ENCODE peak calls at places on chromosomes 6 and 20, in nine cellular contexts. Z, S, W, N, K, J, I, V and T are unnamed samples.

GRCh38 chr6:106475280-106475679 is 114.8 kb downstream of the CRYBG1 start:
- DNase-seq in Z (no peak), N (no peak), J (no peak), V (no peak), I (peak; percentile 20), S (no peak), K (no peak), W (no peak), T (no peak)

GRCh38 chr6:127918506-127919427 is 17.9 kb upstream of the THEMIS start:
- DNase-seq in N (no peak), S (peak; percentile 38), Z (no peak), W (no peak), J (no peak), V (no peak), K (no peak), I (no peak), T (no peak)

GRCh38 chr6:149153100-149153499 is 164.4 kb upstream of the TAB2 start:
- DNase-seq in K (no peak), W (no peak), S (no peak), I (no peak), Z (no peak), V (no peak), N (no peak), J (no peak), T (no peak)

GRCh38 chr6:167493310-167493709 is 168.4 kb downstream of the TTLL2 start:
- DNase-seq in V (no peak), I (no peak), N (no peak), S (no peak), K (no peak), W (no peak), J (peak; percentile 7), Z (no peak), T (no peak)

GRCh38 chr20:47263502-47264084 is 92.9 kb downstream of the ZMYND8 start:
- DNase-seq in N (no peak), V (peak; percentile 30), J (no peak), W (no peak), K (no peak), Z (no peak), S (no peak), I (no peak), T (no peak)

GRCh38 chr6:119355157-119355556 is 5.6 kb upstream of the MAN1A1 start:
- DNase-seq in K (no peak), V (peak; percentile 73), Z (no peak), N (no peak), I (no peak), S (no peak), J (no peak), W (no peak), T (no peak)

GRCh38 chr6:30041821-30042220 is 19.2 kb upstream of the POLR1H start:
- DNase-seq in J (no peak), S (no peak), Z (no peak), W (no peak), I (no peak), N (no peak), K (no peak), V (no peak), T (no peak)

GRCh38 chr6:164693934-164694333 is 615.5 kb downstream of the C6orf118 start:
- DNase-seq in J (no peak), V (no peak), N (no peak), Z (no peak), W (no peak), S (no peak), I (no peak), K (no peak), T (peak; percentile 30)

GRCh38 chr20:39029324-39029820 is 67.2 kb downstream of the DHX35 start:
- DNase-seq in S (no peak), K (no peak), N (peak; percentile 93), W (no peak), I (no peak), Z (no peak), V (no peak), J (no peak), T (no peak)

GRCh38 chr6:114133816-114134215 is 162.9 kb upstream of the HDAC2 start:
- DNase-seq in Z (no peak), K (no peak), N (no peak), W (no peak), I (no peak), V (no peak), S (no peak), J (no peak), T (no peak)

GRCh38 chr6:49070411-49070810 is 392.6 kb downstream of the MMUT start:
- DNase-seq in I (no peak), S (no peak), K (no peak), Z (no peak), N (no peak), W (no peak), V (no peak), J (no peak), T (no peak)

GRCh38 chr6:169326067-169326799 is 72.6 kb upstream of the THBS2 start:
- DNase-seq in K (no peak), V (no peak), S (peak; percentile 9), N (no peak), Z (no peak), J (no peak), W (no peak), I (peak; percentile 8), T (no peak)

GRCh38 chr20:18739785-18740184 is 73.8 kb upstream of the SCP2D1 start:
- DNase-seq in J (no peak), Z (peak; percentile 42), S (no peak), I (peak; percentile 85), N (no peak), V (no peak), W (no peak), K (no peak), T (peak; percentile 21)

GRCh38 chr6:20203561-20204528 is 8.4 kb downstream of the MBOAT1 start:
- DNase-seq in J (no peak), K (no peak), V (no peak), Z (no peak), I (no peak), N (no peak), S (no peak), W (no peak), T (no peak)

GRCh38 chr20:31718952-31719643 is 3.6 kb downstream of the BCL2L1 start:
- DNase-seq in V (no peak), Z (peak; percentile 44), I (no peak), J (no peak), W (no peak), N (no peak), K (no peak), S (peak; percentile 65), T (no peak)

GRCh38 chr6:33609019-33609418 is 12.1 kb upstream of the ITPR3 start:
- DNase-seq in W (no peak), I (no peak), Z (no peak), N (no peak), S (no peak), J (no peak), V (no peak), K (no peak), T (no peak)
- H3K27ac ChIP-seq in W (peak overlapping the region; percentile 71), I (no peak overlapping the region), Z (peak overlapping the region; percentile 65), N (peak overlapping the region; percentile 88), S (no peak overlapping the region), J (no peak overlapping the region), V (no peak overlapping the region), K (peak overlapping the region; percentile 91), T (no peak overlapping the region)

GRCh38 chr6:111921108-111921507 is 47.9 kb upstream of the FYN start:
- DNase-seq in W (no peak), V (no peak), S (no peak), I (no peak), J (no peak), Z (no peak), N (no peak), K (no peak), T (no peak)
- H3K27ac ChIP-seq in W (no peak overlapping the region), V (no peak overlapping the region), S (no peak overlapping the region), I (no peak overlapping the region), J (no peak overlapping the region), Z (no peak overlapping the region), N (no peak overlapping the region), K (no peak overlapping the region), T (no peak overlapping the region)

DNA sequence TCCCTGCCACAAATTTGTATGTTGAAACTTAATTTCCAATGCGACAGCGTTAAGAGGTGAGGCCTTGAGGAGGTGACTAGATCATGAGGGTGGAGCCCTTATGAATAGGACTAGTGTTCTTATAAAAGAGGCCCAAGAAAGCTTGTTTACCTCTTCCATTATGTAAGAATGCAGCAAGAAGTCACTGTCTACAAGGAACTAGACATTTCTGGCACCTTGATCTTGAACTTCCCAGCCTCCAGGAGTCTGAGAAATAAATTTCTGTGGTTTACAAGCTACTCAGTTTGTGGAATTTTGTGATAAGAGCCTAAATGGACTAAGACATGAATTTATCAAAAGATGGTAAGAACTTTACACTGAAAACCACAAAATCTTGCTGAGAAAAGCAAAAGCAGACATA is 173.6 kb upstream of the SGK1 start:
- DNase-seq in K (no peak), J (no peak), W (no peak), S (no peak), Z (no peak), N (no peak), V (no peak), I (peak; percentile 58), T (no peak)
- H3K27ac ChIP-seq in K (no peak overlapping the region), J (no peak overlapping the region), W (no peak overlapping the region), S (no peak overlapping the region), Z (no peak overlapping the region), N (no peak overlapping the region), V (no peak overlapping the region), I (peak overlapping the region; percentile 26), T (no peak overlapping the region)

GRCh38 chr6:34526992-34527728 is 29.0 kb downstream of the SPDEF start:
- DNase-seq in I (peak; percentile 89), V (peak; percentile 91), Z (peak; percentile 98), W (peak; percentile 64), K (peak; percentile 96), J (peak; percentile 99), N (peak; percentile 95), S (peak; percentile 90), T (peak; percentile 90)
- H3K27ac ChIP-seq in I (no peak overlapping the region), V (no peak overlapping the region), Z (no peak overlapping the region), W (no peak overlapping the region), K (peak overlapping the region; percentile 47), J (no peak overlapping the region), N (peak overlapping the region; percentile 37), S (no peak overlapping the region), T (no peak overlapping the region)

GRCh38 chr6:34969662-34970265 is 80.7 kb downstream of the ANKS1A start:
- DNase-seq in W (no peak), I (no peak), Z (no peak), J (no peak), K (no peak), V (no peak), N (peak; percentile 36), S (no peak), T (no peak)
- H3K27ac ChIP-seq in W (no peak overlapping the region), I (no peak overlapping the region), Z (no peak overlapping the region), J (no peak overlapping the region), K (no peak overlapping the region), V (no peak overlapping the region), N (no peak overlapping the region), S (no peak overlapping the region), T (no peak overlapping the region)

DNA sequence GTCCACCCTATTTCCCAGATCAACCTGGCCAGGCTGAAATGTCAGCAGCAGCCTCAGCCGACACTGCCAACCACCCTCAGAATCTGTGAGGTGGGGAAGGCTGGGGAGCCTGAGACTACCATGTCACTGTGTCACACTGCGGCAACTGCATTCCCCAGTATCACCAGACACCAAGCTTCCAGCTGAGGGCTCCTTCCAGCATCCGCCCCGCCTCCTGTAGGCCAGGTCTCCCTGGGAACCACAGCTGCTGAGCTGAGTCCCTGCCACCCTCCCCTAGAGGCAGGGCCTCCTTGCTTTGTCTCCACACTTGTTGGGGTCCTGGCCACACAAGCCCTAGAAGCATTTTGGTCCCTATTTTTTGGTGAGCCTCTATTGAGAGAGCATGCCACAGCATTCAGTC is 115.7 kb downstream of the UNC5CL start:
- DNase-seq in V (no peak), I (no peak), J (no peak), Z (no peak), K (no peak), N (no peak), S (no peak), W (no peak), T (no peak)
- H3K27ac ChIP-seq in V (no peak overlapping the region), I (no peak overlapping the region), J (no peak overlapping the region), Z (no peak overlapping the region), K (no peak overlapping the region), N (no peak overlapping the region), S (no peak overlapping the region), W (no peak overlapping the region), T (no peak overlapping the region)